ENCODE peak calls at places on chromosome 5, in four cellular contexts. E is NT2/D1, F is Panc1, M is astrocyte. K is an unnamed sample.

GRCh38 chr5:109161914-109162683 is 247.7 kb downstream of the PJA2 start:
- DNase-seq in E (no peak), F (no peak), M (no peak), K (peak; percentile 74)

GRCh38 chr5:92559743-92560142 is 1021.3 kb downstream of the NR2F1-AS1 start:
- DNase-seq in E (no peak), F (no peak), M (peak; percentile 86), K (peak; percentile 26)

GRCh38 chr5:172485511-172486202 is 31.3 kb upstream of the SH3PXD2B start:
- DNase-seq in E (no peak), F (no peak), M (no peak), K (no peak)

GRCh38 chr5:107570805-107571531 is 99.8 kb downstream of the EFNA5 start:
- DNase-seq in E (no peak), F (peak; percentile 32), M (no peak), K (peak; percentile 35)

GRCh38 chr5:92634883-92635282 is 946.1 kb downstream of the NR2F1-AS1 start:
- DNase-seq in E (no peak), F (no peak), M (no peak), K (no peak)

GRCh38 chr5:126516133-126516532 is 78.9 kb downstream of the ALDH7A1 start:
- DNase-seq in E (no peak), F (no peak), M (peak; percentile 50), K (peak; percentile 64)

GRCh38 chr5:152532714-152533113 is 127.6 kb upstream of the NMUR2 start:
- DNase-seq in E (peak; percentile 43), F (peak; percentile 27), M (peak; percentile 26), K (peak; percentile 65)

GRCh38 chr5:9820696-9821449 is 190.7 kb upstream of the TAS2R1 start:
- DNase-seq in E (no peak), F (no peak), M (no peak), K (no peak)

GRCh38 chr5:95760291-95761191 is 29.4 kb downstream of the RHOBTB3 start:
- DNase-seq in E (no peak), F (no peak), M (peak; percentile 99), K (peak; percentile 78)

GRCh38 chr5:43065384-43066230 is 25.5 kb upstream of the ANXA2R start:
- DNase-seq in E (no peak), F (peak; percentile 59), M (peak; percentile 53), K (peak; percentile 49)

GRCh38 chr5:176181271-176181855 is 56.9 kb upstream of the SIMC1 start:
- DNase-seq in E (no peak), F (no peak), M (no peak), K (no peak)

GRCh38 chr5:157446077-157446930 is 13.7 kb upstream of the NIPAL4 start:
- DNase-seq in E (no peak), F (no peak), M (no peak), K (no peak)

GRCh38 chr5:93311825-93312224 is 269.2 kb downstream of the NR2F1-AS1 start:
- DNase-seq in E (no peak), F (no peak), M (peak; percentile 47), K (no peak)

GRCh38 chr5:159002201-159002600 is 97.5 kb downstream of the EBF1 start:
- DNase-seq in E (no peak), F (no peak), M (no peak), K (no peak)

GRCh38 chr5:144460608-144461007 is 289.9 kb downstream of the KCTD16 start:
- DNase-seq in E (no peak), F (no peak), M (peak; percentile 2), K (no peak)

GRCh38 chr5:54835642-54836041 is 149.8 kb downstream of the ESM1 start:
- DNase-seq in E (no peak), F (no peak), M (peak; percentile 86), K (peak; percentile 59)

GRCh38 chr5:124162782-124163532 is 583.5 kb downstream of the ZNF608 start:
- DNase-seq in E (no peak), F (no peak), M (peak; percentile 54), K (peak; percentile 76)

DNA sequence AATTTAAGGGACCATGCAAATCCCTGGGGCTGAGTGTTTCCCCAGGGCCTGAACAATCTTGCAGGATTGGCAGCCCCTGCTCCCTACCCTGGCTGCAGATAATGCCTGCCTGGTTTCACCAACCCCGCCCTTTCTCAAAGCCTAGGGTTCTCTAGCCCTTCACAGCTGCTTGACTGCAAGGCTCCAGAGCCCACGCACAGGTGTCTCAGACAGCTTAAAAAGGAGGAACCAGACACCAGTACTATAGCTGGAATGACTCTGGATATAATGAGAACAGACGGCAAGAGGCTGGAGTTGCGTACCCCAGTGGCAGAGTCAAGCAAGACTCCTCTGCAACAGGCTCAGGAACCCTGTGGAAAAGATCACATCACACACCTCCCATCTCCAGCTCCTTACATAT is 25.2 kb upstream of the TNIP1 start:
- DNase-seq in E (no peak), F (no peak), M (no peak), K (no peak)
- H3K36me3 ChIP-seq in E (peaks cover 97% of the 10 kb centered on the region), F (no peaks in the 10 kb centered on the region), M (peaks cover 59% of the 10 kb centered on the region), K (no peaks in the 10 kb centered on the region)

DNA sequence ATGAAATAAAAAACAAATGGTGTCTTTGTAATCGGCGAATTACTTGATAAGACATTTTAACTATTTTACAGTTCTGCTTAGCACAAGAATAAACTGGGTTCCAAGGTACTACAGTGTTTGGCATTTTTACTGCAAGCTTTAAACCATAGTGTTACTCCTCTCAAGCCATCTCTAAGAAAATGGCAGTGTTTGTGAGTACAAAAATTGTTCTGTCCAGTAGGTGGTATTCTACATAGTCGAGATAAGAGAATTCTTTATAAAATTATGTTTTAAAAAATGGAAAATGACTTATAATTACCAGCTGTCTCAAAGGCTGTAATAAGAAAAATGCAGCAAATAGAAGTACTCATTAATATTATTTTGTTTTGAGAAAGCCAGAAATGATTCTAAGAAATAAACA is 3.2 kb downstream of the SMIM15 start:
- DNase-seq in E (no peak), F (no peak), M (no peak), K (no peak)
- H3K36me3 ChIP-seq in E (peaks cover 28% of the 10 kb centered on the region), F (peaks cover 43% of the 10 kb centered on the region), M (peaks cover 20% of the 10 kb centered on the region), K (peaks cover 1% of the 10 kb centered on the region)

GRCh38 chr5:139588962-139589361 is 27.8 kb downstream of the UBE2D2 start:
- DNase-seq in E (no peak), F (no peak), M (no peak), K (no peak)

GRCh38 chr5:139578348-139578724 is 17.2 kb downstream of the UBE2D2 start:
- DNase-seq in E (no peak), F (no peak), M (no peak), K (no peak)

GRCh38 chr5:139584137-139584536 is 23.0 kb downstream of the UBE2D2 start:
- DNase-seq in E (no peak), F (no peak), M (no peak), K (no peak)
- H3K36me3 ChIP-seq in E (peaks cover 13% of the 10 kb centered on the region), F (no peaks in the 10 kb centered on the region), M (peaks cover 4% of the 10 kb centered on the region), K (peaks cover 2% of the 10 kb centered on the region)

GRCh38 chr5:32545102-32545847 is 40.1 kb upstream of the SUB1 start:
- DNase-seq in E (no peak), F (no peak), M (no peak), K (no peak)
- H3K36me3 ChIP-seq in E (no peaks in the 10 kb centered on the region), F (no peaks in the 10 kb centered on the region), M (no peaks in the 10 kb centered on the region), K (no peaks in the 10 kb centered on the region)

GRCh38 chr5:177332896-177333260 is 18.6 kb downstream of the LMAN2 start:
- DNase-seq in E (no peak), F (no peak), M (no peak), K (no peak)
- H3K36me3 ChIP-seq in E (peaks cover 86% of the 10 kb centered on the region), F (peaks cover 10% of the 10 kb centered on the region), M (peaks cover 11% of the 10 kb centered on the region), K (peaks cover 45% of the 10 kb centered on the region)

GRCh38 chr5:128193676-128194390 is 110.3 kb downstream of the SLC12A2 start:
- DNase-seq in E (no peak), F (no peak), M (no peak), K (no peak)
- H3K36me3 ChIP-seq in E (no peaks in the 10 kb centered on the region), F (no peaks in the 10 kb centered on the region), M (no peaks in the 10 kb centered on the region), K (no peaks in the 10 kb centered on the region)

GRCh38 chr5:618450-618849 is 6.3 kb downstream of the CEP72 start:
- DNase-seq in E (no peak), F (no peak), M (no peak), K (no peak)

GRCh38 chr5:620152-620551 is 8.0 kb downstream of the CEP72 start:
- DNase-seq in E (no peak), F (no peak), M (no peak), K (no peak)

GRCh38 chr5:616342-617039 is 4.4 kb downstream of the CEP72 start:
- DNase-seq in E (no peak), F (no peak), M (no peak), K (no peak)

GRCh38 chr5:619444-619843 is 7.3 kb downstream of the CEP72 start:
- DNase-seq in E (no peak), F (no peak), M (no peak), K (no peak)

DNA sequence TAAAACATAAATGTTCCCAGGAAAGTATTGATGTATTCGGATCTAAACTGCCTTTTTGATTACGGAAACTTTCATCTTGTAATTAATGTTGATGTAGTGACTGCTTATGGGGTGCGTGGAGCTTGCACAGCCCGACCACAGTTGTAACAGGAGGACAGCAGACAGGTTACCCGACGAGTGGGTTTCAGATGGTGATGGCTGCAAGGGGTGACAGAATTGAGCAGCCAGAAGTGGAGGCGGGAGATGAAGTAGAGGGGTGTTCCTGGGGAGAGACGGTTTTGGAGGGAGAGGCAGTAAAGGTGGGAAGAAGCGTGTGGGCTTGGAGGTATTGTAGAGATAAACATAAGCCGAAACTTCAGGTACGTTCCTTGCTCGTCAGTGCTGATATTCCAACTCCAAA is 5.8 kb downstream of the CEP72 start:
- DNase-seq in E (no peak), F (no peak), M (no peak), K (no peak)
- H3K36me3 ChIP-seq in E (peaks cover 65% of the 10 kb centered on the region), F (peaks cover 12% of the 10 kb centered on the region), M (peaks cover 4% of the 10 kb centered on the region), K (peaks cover 13% of the 10 kb centered on the region)

GRCh38 chr5:136155078-136155477 is 22.4 kb downstream of the SMAD5 start:
- DNase-seq in E (no peak), F (no peak), M (no peak), K (no peak)
- H3K36me3 ChIP-seq in E (peaks cover 61% of the 10 kb centered on the region), F (peaks cover 3% of the 10 kb centered on the region), M (peaks cover 25% of the 10 kb centered on the region), K (peaks cover 5% of the 10 kb centered on the region)

K was measured in bronchial epithelial cell.